ENCODE peak calls at places on chromosomes 11 and 22, in eight cellular contexts. One of them, this sample, is unnamed.

GRCh38 chr22:37746366-37747089 is 49.7 kb downstream of the TRIOBP start:
- DNase-seq in A549: no peak
- DNase-seq in HEK293T: peak; percentile 38
- DNase-seq in naive thymus-derived CD8-positive, alpha-beta T cell: no peak
- DNase-seq in lower lobe of right lung: peak; percentile 60
- DNase-seq in left ventricle myocardium inferior: peak; percentile 49
- DNase-seq in activated T-helper 1 cell treated with anti-CD3 and anti-CD28 coated beads, Interleukin-12 subunit alpha, Interleukin-12 subunit beta, Interleukin-2, Interleukin-4 antibody, amounts not matched to agents 30 ng/mL and 10 ng/mL and 1 ng/mL, durations not matched to agents 14 hours and 24 hours and 36 hours: peak; percentile 6
- DNase-seq in stimulated activated CD4-positive, alpha-beta T cell treated with anti-CD3 and anti-CD28 coated beads, Interleukin-1b, Interleukin-23, amount 100 ng/mL, for 24 hours: no peak
- DNase-seq in this sample: no peak

GRCh38 chr11:62208785-62209144 is 292 bp downstream of the SCGB2A1 start:
- DNase-seq in A549: no peak
- DNase-seq in HEK293T: no peak
- DNase-seq in naive thymus-derived CD8-positive, alpha-beta T cell: no peak
- DNase-seq in lower lobe of right lung: no peak
- DNase-seq in left ventricle myocardium inferior: no peak
- DNase-seq in activated T-helper 1 cell treated with anti-CD3 and anti-CD28 coated beads, Interleukin-12 subunit alpha, Interleukin-12 subunit beta, Interleukin-2, Interleukin-4 antibody, amounts not matched to agents 30 ng/mL and 10 ng/mL and 1 ng/mL, durations not matched to agents 14 hours and 24 hours and 36 hours: no peak
- DNase-seq in stimulated activated CD4-positive, alpha-beta T cell treated with anti-CD3 and anti-CD28 coated beads, Interleukin-1b, Interleukin-23, amount 100 ng/mL, for 24 hours: no peak
- DNase-seq in this sample: no peak

GRCh38 chr11:6437993-6438392 is 2.8 kb downstream of the HPX start:
- DNase-seq in A549: no peak
- DNase-seq in HEK293T: no peak
- DNase-seq in naive thymus-derived CD8-positive, alpha-beta T cell: no peak
- DNase-seq in lower lobe of right lung: no peak
- DNase-seq in left ventricle myocardium inferior: no peak
- DNase-seq in activated T-helper 1 cell treated with anti-CD3 and anti-CD28 coated beads, Interleukin-12 subunit alpha, Interleukin-12 subunit beta, Interleukin-2, Interleukin-4 antibody, amounts not matched to agents 30 ng/mL and 10 ng/mL and 1 ng/mL, durations not matched to agents 14 hours and 24 hours and 36 hours: no peak
- DNase-seq in stimulated activated CD4-positive, alpha-beta T cell treated with anti-CD3 and anti-CD28 coated beads, Interleukin-1b, Interleukin-23, amount 100 ng/mL, for 24 hours: no peak
- DNase-seq in this sample: no peak

GRCh38 chr22:46830841-46831240 is 68.4 kb downstream of the TBC1D22A start:
- DNase-seq in A549: peak; percentile 24
- DNase-seq in HEK293T: no peak
- DNase-seq in naive thymus-derived CD8-positive, alpha-beta T cell: no peak
- DNase-seq in lower lobe of right lung: no peak
- DNase-seq in left ventricle myocardium inferior: no peak
- DNase-seq in activated T-helper 1 cell treated with anti-CD3 and anti-CD28 coated beads, Interleukin-12 subunit alpha, Interleukin-12 subunit beta, Interleukin-2, Interleukin-4 antibody, amounts not matched to agents 30 ng/mL and 10 ng/mL and 1 ng/mL, durations not matched to agents 14 hours and 24 hours and 36 hours: no peak
- DNase-seq in stimulated activated CD4-positive, alpha-beta T cell treated with anti-CD3 and anti-CD28 coated beads, Interleukin-1b, Interleukin-23, amount 100 ng/mL, for 24 hours: no peak
- DNase-seq in this sample: no peak

GRCh38 chr11:33399421-33399820 is 142.2 kb downstream of the HIPK3 start:
- DNase-seq in A549: no peak
- DNase-seq in HEK293T: no peak
- DNase-seq in naive thymus-derived CD8-positive, alpha-beta T cell: no peak
- DNase-seq in lower lobe of right lung: no peak
- DNase-seq in left ventricle myocardium inferior: no peak
- DNase-seq in activated T-helper 1 cell treated with anti-CD3 and anti-CD28 coated beads, Interleukin-12 subunit alpha, Interleukin-12 subunit beta, Interleukin-2, Interleukin-4 antibody, amounts not matched to agents 30 ng/mL and 10 ng/mL and 1 ng/mL, durations not matched to agents 14 hours and 24 hours and 36 hours: no peak
- DNase-seq in stimulated activated CD4-positive, alpha-beta T cell treated with anti-CD3 and anti-CD28 coated beads, Interleukin-1b, Interleukin-23, amount 100 ng/mL, for 24 hours: no peak
- DNase-seq in this sample: no peak

GRCh38 chr11:69380921-69381581 is 87.1 kb downstream of the MYEOV start:
- DNase-seq in A549: no peak
- DNase-seq in HEK293T: no peak
- DNase-seq in naive thymus-derived CD8-positive, alpha-beta T cell: no peak
- DNase-seq in lower lobe of right lung: no peak
- DNase-seq in left ventricle myocardium inferior: no peak
- DNase-seq in activated T-helper 1 cell treated with anti-CD3 and anti-CD28 coated beads, Interleukin-12 subunit alpha, Interleukin-12 subunit beta, Interleukin-2, Interleukin-4 antibody, amounts not matched to agents 30 ng/mL and 10 ng/mL and 1 ng/mL, durations not matched to agents 14 hours and 24 hours and 36 hours: no peak
- DNase-seq in stimulated activated CD4-positive, alpha-beta T cell treated with anti-CD3 and anti-CD28 coated beads, Interleukin-1b, Interleukin-23, amount 100 ng/mL, for 24 hours: no peak
- DNase-seq in this sample: no peak

GRCh38 chr11:91296628-91297027 is 928.0 kb upstream of the FAT3 start:
- DNase-seq in A549: no peak
- DNase-seq in HEK293T: no peak
- DNase-seq in naive thymus-derived CD8-positive, alpha-beta T cell: no peak
- DNase-seq in lower lobe of right lung: no peak
- DNase-seq in left ventricle myocardium inferior: no peak
- DNase-seq in activated T-helper 1 cell treated with anti-CD3 and anti-CD28 coated beads, Interleukin-12 subunit alpha, Interleukin-12 subunit beta, Interleukin-2, Interleukin-4 antibody, amounts not matched to agents 30 ng/mL and 10 ng/mL and 1 ng/mL, durations not matched to agents 14 hours and 24 hours and 36 hours: no peak
- DNase-seq in stimulated activated CD4-positive, alpha-beta T cell treated with anti-CD3 and anti-CD28 coated beads, Interleukin-1b, Interleukin-23, amount 100 ng/mL, for 24 hours: no peak
- DNase-seq in this sample: no peak

GRCh38 chr22:45318168-45318557 is 8.4 kb downstream of the FAM118A start:
- DNase-seq in A549: no peak
- DNase-seq in HEK293T: peak; percentile 70
- DNase-seq in naive thymus-derived CD8-positive, alpha-beta T cell: peak; percentile 77
- DNase-seq in lower lobe of right lung: peak; percentile 76
- DNase-seq in left ventricle myocardium inferior: peak; percentile 78
- DNase-seq in activated T-helper 1 cell treated with anti-CD3 and anti-CD28 coated beads, Interleukin-12 subunit alpha, Interleukin-12 subunit beta, Interleukin-2, Interleukin-4 antibody, amounts not matched to agents 30 ng/mL and 10 ng/mL and 1 ng/mL, durations not matched to agents 14 hours and 24 hours and 36 hours: peak; percentile 83
- DNase-seq in stimulated activated CD4-positive, alpha-beta T cell treated with anti-CD3 and anti-CD28 coated beads, Interleukin-1b, Interleukin-23, amount 100 ng/mL, for 24 hours: peak; percentile 78
- DNase-seq in this sample: no peak

GRCh38 chr11:128394436-128395089 is 192.8 kb downstream of the ETS1 start:
- DNase-seq in A549: no peak
- DNase-seq in HEK293T: no peak
- DNase-seq in naive thymus-derived CD8-positive, alpha-beta T cell: no peak
- DNase-seq in lower lobe of right lung: no peak
- DNase-seq in left ventricle myocardium inferior: no peak
- DNase-seq in activated T-helper 1 cell treated with anti-CD3 and anti-CD28 coated beads, Interleukin-12 subunit alpha, Interleukin-12 subunit beta, Interleukin-2, Interleukin-4 antibody, amounts not matched to agents 30 ng/mL and 10 ng/mL and 1 ng/mL, durations not matched to agents 14 hours and 24 hours and 36 hours: no peak
- DNase-seq in stimulated activated CD4-positive, alpha-beta T cell treated with anti-CD3 and anti-CD28 coated beads, Interleukin-1b, Interleukin-23, amount 100 ng/mL, for 24 hours: no peak
- DNase-seq in this sample: no peak

GRCh38 chr22:19680911-19681862 is 33.1 kb upstream of the SEPTIN5 start:
- DNase-seq in A549: no peak
- DNase-seq in HEK293T: no peak
- DNase-seq in naive thymus-derived CD8-positive, alpha-beta T cell: no peak
- DNase-seq in lower lobe of right lung: no peak
- DNase-seq in left ventricle myocardium inferior: no peak
- DNase-seq in activated T-helper 1 cell treated with anti-CD3 and anti-CD28 coated beads, Interleukin-12 subunit alpha, Interleukin-12 subunit beta, Interleukin-2, Interleukin-4 antibody, amounts not matched to agents 30 ng/mL and 10 ng/mL and 1 ng/mL, durations not matched to agents 14 hours and 24 hours and 36 hours: no peak
- DNase-seq in stimulated activated CD4-positive, alpha-beta T cell treated with anti-CD3 and anti-CD28 coated beads, Interleukin-1b, Interleukin-23, amount 100 ng/mL, for 24 hours: no peak
- DNase-seq in this sample: no peak

GRCh38 chr22:22180738-22181514 is 63.7 kb upstream of the VPREB1 start:
- DNase-seq in A549: no peak
- DNase-seq in HEK293T: no peak
- DNase-seq in naive thymus-derived CD8-positive, alpha-beta T cell: no peak
- DNase-seq in lower lobe of right lung: no peak
- DNase-seq in left ventricle myocardium inferior: no peak
- DNase-seq in activated T-helper 1 cell treated with anti-CD3 and anti-CD28 coated beads, Interleukin-12 subunit alpha, Interleukin-12 subunit beta, Interleukin-2, Interleukin-4 antibody, amounts not matched to agents 30 ng/mL and 10 ng/mL and 1 ng/mL, durations not matched to agents 14 hours and 24 hours and 36 hours: no peak
- DNase-seq in stimulated activated CD4-positive, alpha-beta T cell treated with anti-CD3 and anti-CD28 coated beads, Interleukin-1b, Interleukin-23, amount 100 ng/mL, for 24 hours: no peak
- DNase-seq in this sample: no peak

GRCh38 chr22:37309221-37310074 is 27.1 kb downstream of the CYTH4 start:
- DNase-seq in A549: no peak
- DNase-seq in HEK293T: no peak
- DNase-seq in naive thymus-derived CD8-positive, alpha-beta T cell: peak; percentile 49
- DNase-seq in lower lobe of right lung: no peak
- DNase-seq in left ventricle myocardium inferior: no peak
- DNase-seq in activated T-helper 1 cell treated with anti-CD3 and anti-CD28 coated beads, Interleukin-12 subunit alpha, Interleukin-12 subunit beta, Interleukin-2, Interleukin-4 antibody, amounts not matched to agents 30 ng/mL and 10 ng/mL and 1 ng/mL, durations not matched to agents 14 hours and 24 hours and 36 hours: peak; percentile 59
- DNase-seq in stimulated activated CD4-positive, alpha-beta T cell treated with anti-CD3 and anti-CD28 coated beads, Interleukin-1b, Interleukin-23, amount 100 ng/mL, for 24 hours: no peak
- DNase-seq in this sample: no peak

GRCh38 chr11:119015054-119015611 is 3.0 kb downstream of the RPS25 start:
- DNase-seq in A549: no peak
- DNase-seq in HEK293T: no peak
- DNase-seq in naive thymus-derived CD8-positive, alpha-beta T cell: no peak
- DNase-seq in lower lobe of right lung: no peak
- DNase-seq in left ventricle myocardium inferior: no peak
- DNase-seq in activated T-helper 1 cell treated with anti-CD3 and anti-CD28 coated beads, Interleukin-12 subunit alpha, Interleukin-12 subunit beta, Interleukin-2, Interleukin-4 antibody, amounts not matched to agents 30 ng/mL and 10 ng/mL and 1 ng/mL, durations not matched to agents 14 hours and 24 hours and 36 hours: no peak
- DNase-seq in stimulated activated CD4-positive, alpha-beta T cell treated with anti-CD3 and anti-CD28 coated beads, Interleukin-1b, Interleukin-23, amount 100 ng/mL, for 24 hours: no peak
- DNase-seq in this sample: no peak

GRCh38 chr11:58888579-58888978 is 44.1 kb upstream of the GLYATL2 start:
- DNase-seq in A549: no peak
- DNase-seq in HEK293T: no peak
- DNase-seq in naive thymus-derived CD8-positive, alpha-beta T cell: no peak
- DNase-seq in lower lobe of right lung: no peak
- DNase-seq in left ventricle myocardium inferior: no peak
- DNase-seq in activated T-helper 1 cell treated with anti-CD3 and anti-CD28 coated beads, Interleukin-12 subunit alpha, Interleukin-12 subunit beta, Interleukin-2, Interleukin-4 antibody, amounts not matched to agents 30 ng/mL and 10 ng/mL and 1 ng/mL, durations not matched to agents 14 hours and 24 hours and 36 hours: no peak
- DNase-seq in stimulated activated CD4-positive, alpha-beta T cell treated with anti-CD3 and anti-CD28 coated beads, Interleukin-1b, Interleukin-23, amount 100 ng/mL, for 24 hours: no peak
- DNase-seq in this sample: no peak

GRCh38 chr11:13378316-13378715 is 84.7 kb downstream of the BTBD10 start:
- DNase-seq in A549: no peak
- DNase-seq in HEK293T: no peak
- DNase-seq in naive thymus-derived CD8-positive, alpha-beta T cell: no peak
- DNase-seq in lower lobe of right lung: no peak
- DNase-seq in left ventricle myocardium inferior: no peak
- DNase-seq in activated T-helper 1 cell treated with anti-CD3 and anti-CD28 coated beads, Interleukin-12 subunit alpha, Interleukin-12 subunit beta, Interleukin-2, Interleukin-4 antibody, amounts not matched to agents 30 ng/mL and 10 ng/mL and 1 ng/mL, durations not matched to agents 14 hours and 24 hours and 36 hours: no peak
- DNase-seq in stimulated activated CD4-positive, alpha-beta T cell treated with anti-CD3 and anti-CD28 coated beads, Interleukin-1b, Interleukin-23, amount 100 ng/mL, for 24 hours: no peak
- DNase-seq in this sample: no peak

GRCh38 chr11:15673408-15673811 is 558.7 kb downstream of the INSC start:
- DNase-seq in A549: no peak
- DNase-seq in HEK293T: no peak
- DNase-seq in naive thymus-derived CD8-positive, alpha-beta T cell: no peak
- DNase-seq in lower lobe of right lung: no peak
- DNase-seq in left ventricle myocardium inferior: no peak
- DNase-seq in activated T-helper 1 cell treated with anti-CD3 and anti-CD28 coated beads, Interleukin-12 subunit alpha, Interleukin-12 subunit beta, Interleukin-2, Interleukin-4 antibody, amounts not matched to agents 30 ng/mL and 10 ng/mL and 1 ng/mL, durations not matched to agents 14 hours and 24 hours and 36 hours: no peak
- DNase-seq in stimulated activated CD4-positive, alpha-beta T cell treated with anti-CD3 and anti-CD28 coated beads, Interleukin-1b, Interleukin-23, amount 100 ng/mL, for 24 hours: no peak
- DNase-seq in this sample: peak; percentile 1

GRCh38 chr22:41568811-41569210 is 8.0 kb downstream of the CSDC2 start:
- DNase-seq in A549: no peak
- DNase-seq in HEK293T: no peak
- DNase-seq in naive thymus-derived CD8-positive, alpha-beta T cell: no peak
- DNase-seq in lower lobe of right lung: no peak
- DNase-seq in left ventricle myocardium inferior: no peak
- DNase-seq in activated T-helper 1 cell treated with anti-CD3 and anti-CD28 coated beads, Interleukin-12 subunit alpha, Interleukin-12 subunit beta, Interleukin-2, Interleukin-4 antibody, amounts not matched to agents 30 ng/mL and 10 ng/mL and 1 ng/mL, durations not matched to agents 14 hours and 24 hours and 36 hours: no peak
- DNase-seq in stimulated activated CD4-positive, alpha-beta T cell treated with anti-CD3 and anti-CD28 coated beads, Interleukin-1b, Interleukin-23, amount 100 ng/mL, for 24 hours: no peak
- DNase-seq in this sample: no peak

GRCh38 chr11:75858613-75859012 is 43.6 kb downstream of the UVRAG start:
- DNase-seq in A549: no peak
- DNase-seq in HEK293T: no peak
- DNase-seq in naive thymus-derived CD8-positive, alpha-beta T cell: no peak
- DNase-seq in lower lobe of right lung: no peak
- DNase-seq in left ventricle myocardium inferior: no peak
- DNase-seq in activated T-helper 1 cell treated with anti-CD3 and anti-CD28 coated beads, Interleukin-12 subunit alpha, Interleukin-12 subunit beta, Interleukin-2, Interleukin-4 antibody, amounts not matched to agents 30 ng/mL and 10 ng/mL and 1 ng/mL, durations not matched to agents 14 hours and 24 hours and 36 hours: no peak
- DNase-seq in stimulated activated CD4-positive, alpha-beta T cell treated with anti-CD3 and anti-CD28 coated beads, Interleukin-1b, Interleukin-23, amount 100 ng/mL, for 24 hours: no peak
- DNase-seq in this sample: no peak

GRCh38 chr11:2929880-2930704 is 872 bp upstream of the PHLDA2 start:
- DNase-seq in A549: peak; percentile 75
- DNase-seq in HEK293T: peak; percentile 32
- DNase-seq in naive thymus-derived CD8-positive, alpha-beta T cell: no peak
- DNase-seq in lower lobe of right lung: peak; percentile 68
- DNase-seq in left ventricle myocardium inferior: no peak
- DNase-seq in activated T-helper 1 cell treated with anti-CD3 and anti-CD28 coated beads, Interleukin-12 subunit alpha, Interleukin-12 subunit beta, Interleukin-2, Interleukin-4 antibody, amounts not matched to agents 30 ng/mL and 10 ng/mL and 1 ng/mL, durations not matched to agents 14 hours and 24 hours and 36 hours: no peak
- DNase-seq in stimulated activated CD4-positive, alpha-beta T cell treated with anti-CD3 and anti-CD28 coated beads, Interleukin-1b, Interleukin-23, amount 100 ng/mL, for 24 hours: no peak
- DNase-seq in this sample: no peak

GRCh38 chr22:17842386-17842785 is 68.1 kb upstream of the BID start:
- DNase-seq in A549: no peak
- DNase-seq in HEK293T: no peak
- DNase-seq in naive thymus-derived CD8-positive, alpha-beta T cell: peak; percentile 27
- DNase-seq in lower lobe of right lung: no peak
- DNase-seq in left ventricle myocardium inferior: no peak
- DNase-seq in activated T-helper 1 cell treated with anti-CD3 and anti-CD28 coated beads, Interleukin-12 subunit alpha, Interleukin-12 subunit beta, Interleukin-2, Interleukin-4 antibody, amounts not matched to agents 30 ng/mL and 10 ng/mL and 1 ng/mL, durations not matched to agents 14 hours and 24 hours and 36 hours: peak; percentile 32
- DNase-seq in stimulated activated CD4-positive, alpha-beta T cell treated with anti-CD3 and anti-CD28 coated beads, Interleukin-1b, Interleukin-23, amount 100 ng/mL, for 24 hours: no peak
- DNase-seq in this sample: no peak